ENCODE peak calls at places on chromosome 17, in ten cellular contexts. S, V, F, E, R, Y, C, K, J and O are unnamed samples.

GRCh38 chr17:81256616-81257015 is 17.5 kb downstream of the NDUFAF8 start:
- DNase-seq in E (no peak), R (no peak), Y (no peak), F (no peak), J (no peak), V (peak; percentile 5), S (no peak), C (peak; percentile 79), K (no peak), O (no peak)

GRCh38 chr17:3485481-3486068 is 9.8 kb downstream of the ASPA start:
- DNase-seq in J (no peak), R (no peak), S (no peak), Y (peak; percentile 75), C (no peak), F (no peak), V (no peak), K (no peak), E (no peak), O (no peak)

GRCh38 chr17:65013613-65014391 is 42.7 kb downstream of the GNA13 start:
- DNase-seq in K (no peak), J (no peak), S (no peak), E (no peak), R (no peak), F (no peak), Y (no peak), V (no peak), C (peak; percentile 93), O (no peak)

GRCh38 chr17:20109121-20109520 is 100.0 kb downstream of the SPECC1 start:
- DNase-seq in F (no peak), Y (no peak), K (no peak), R (no peak), J (no peak), C (no peak), V (no peak), E (no peak), S (no peak), O (no peak)

GRCh38 chr17:56325561-56325960 is 172.3 kb downstream of the ANKFN1 start:
- DNase-seq in K (no peak), C (no peak), J (no peak), S (no peak), E (no peak), R (no peak), F (no peak), Y (no peak), V (no peak), O (no peak)

GRCh38 chr17:17484451-17484899 is 7.7 kb downstream of the MED9 start:
- DNase-seq in Y (no peak), V (no peak), F (peak; percentile 43), J (no peak), K (no peak), C (peak; percentile 39), E (no peak), S (no peak), R (no peak), O (no peak)

GRCh38 chr17:71633391-71633849 is 487.4 kb upstream of the SOX9 start:
- DNase-seq in S (no peak), E (no peak), F (no peak), V (no peak), R (peak; percentile 21), K (no peak), Y (no peak), J (no peak), C (peak; percentile 92), O (no peak)

GRCh38 chr17:36869856-36870617 is 67.2 kb upstream of the LHX1 start:
- DNase-seq in F (no peak), Y (no peak), C (peak; percentile 17), E (no peak), R (no peak), J (no peak), V (no peak), S (no peak), K (no peak), O (no peak)

GRCh38 chr17:79027925-79028491 is 4.0 kb downstream of the C1QTNF1 start:
- DNase-seq in R (no peak), C (no peak), F (no peak), V (peak; percentile 44), Y (no peak), E (peak; percentile 92), J (no peak), S (no peak), K (no peak), O (no peak)

GRCh38 chr17:21459536-21459935 is 83.4 kb downstream of the KCNJ12 start:
- DNase-seq in F (no peak), K (no peak), V (no peak), J (peak; percentile 18), E (no peak), Y (no peak), S (no peak), C (no peak), R (no peak), O (no peak)

GRCh38 chr17:33647976-33648375 is 354.9 kb upstream of the ASIC2 start:
- DNase-seq in V (no peak), Y (no peak), F (peak; percentile 37), E (peak; percentile 49), C (peak; percentile 11), K (no peak), S (no peak), J (no peak), R (peak; percentile 26), O (no peak)

GRCh38 chr17:73043686-73044581 is 48.6 kb downstream of the SLC39A11 start:
- DNase-seq in K (no peak), E (peak; percentile 35), V (no peak), F (no peak), S (no peak), C (peak; percentile 87), Y (no peak), J (no peak), R (no peak), O (no peak)
- H3K27ac ChIP-seq in K (peak overlapping the region; percentile 75), E (peak overlapping the region; percentile 78), V (no peak overlapping the region), F (peak overlapping the region; percentile 6), S (no peak overlapping the region), C (peak overlapping the region; percentile 43), Y (no peak overlapping the region), J (no peak overlapping the region), R (no peak overlapping the region), O (no peak overlapping the region)

GRCh38 chr17:47852113-47852949 is 1.4 kb upstream of the SP6 start:
- DNase-seq in Y (no peak), K (no peak), S (no peak), J (no peak), R (no peak), E (no peak), V (no peak), C (no peak), F (no peak), O (no peak)
- H3K27me3 ChIP-seq in Y (peaks cover 22% of the 10 kb centered on the region), K (peaks cover 4% of the 10 kb centered on the region), S (no peaks in the 10 kb centered on the region), J (peaks cover 34% of the 10 kb centered on the region), R (peaks cover 96% of the 10 kb centered on the region), E (peaks cover 95% of the 10 kb centered on the region), V (peaks cover 94% of the 10 kb centered on the region), C (peaks cover 86% of the 10 kb centered on the region), F (peaks cover 91% of the 10 kb centered on the region), O (peaks cover 74% of the 10 kb centered on the region)

GRCh38 chr17:8220783-8221662 is 10.6 kb upstream of the AURKB start:
- DNase-seq in V (peak; percentile 82), R (peak; percentile 76), C (peak; percentile 95), S (peak; percentile 81), F (peak; percentile 86), K (peak; percentile 99), Y (peak; percentile 95), E (peak; percentile 73), J (peak; percentile 97), O (peak; percentile 83)

GRCh38 chr17:8222380-8222629 is 11.9 kb upstream of the AURKB start:
- DNase-seq in C (no peak), S (no peak), V (no peak), E (no peak), J (no peak), F (no peak), Y (no peak), K (no peak), R (no peak), O (no peak)

GRCh38 chr17:8222630-8223355 is 12.4 kb upstream of the AURKB start:
- DNase-seq in K (peak; percentile 95), E (peak; percentile 76), R (peak; percentile 89), C (peak; percentile 93), V (peak; percentile 95), S (peak; percentile 95), F (peak; percentile 93), J (peak; percentile 97), Y (peak; percentile 94), O (peak; percentile 94)

GRCh38 chr17:8223356-8224063 is 13.1 kb upstream of the AURKB start:
- DNase-seq in R (peak; percentile 58), C (peak; percentile 47), S (peak; percentile 76), E (peak; percentile 54), Y (peak; percentile 77), K (peak; percentile 59), F (peak; percentile 60), V (peak; percentile 64), J (peak; percentile 74), O (peak; percentile 48)

GRCh38 chr17:8221663-8222379 is 11.4 kb upstream of the AURKB start:
- DNase-seq in J (peak; percentile 94), F (peak; percentile 88), R (peak; percentile 87), V (peak; percentile 85), Y (peak; percentile 90), E (peak; percentile 60), S (peak; percentile 83), C (peak; percentile 89), K (peak; percentile 100), O (peak; percentile 82)
- TF ChIP-seq CTCF in J (no peak), F (no peak), R (no peak), V (no peak), Y (no peak), E (no peak), S (no peak), C (no peak), K (no peak), O (no peak)

GRCh38 chr17:38430316-38430715 is 2.1 kb downstream of the ARHGAP23 start:
- DNase-seq in Y (no peak), R (no peak), S (no peak), K (no peak), V (no peak), J (no peak), C (peak; percentile 67), E (no peak), F (no peak), O (no peak)
- H3K27ac ChIP-seq in Y (no peak overlapping the region), R (no peak overlapping the region), S (peak overlapping the region; percentile 91), K (peak overlapping the region; percentile 94), V (peak overlapping the region; percentile 100), J (peak overlapping the region; percentile 98), C (peak overlapping the region; percentile 96), E (peak overlapping the region; percentile 85), F (peak overlapping the region; percentile 98), O (no peak overlapping the region)